ENCODE peak calls at places on chromosomes 6 and 20, in four cellular contexts. One of them, this sample, is unnamed.

GRCh38 chr6:31898200-31899011 is 908 bp upstream of the EHMT2 start:
- DNase-seq in PC-3: peak
- DNase-seq in endothelial cell: no peak
- DNase-seq in GM19239: peak
- DNase-seq in this sample: peak

GRCh38 chr6:65937982-65938381 is 231.0 kb upstream of the EYS start:
- DNase-seq in PC-3: peak
- DNase-seq in endothelial cell: no peak
- DNase-seq in GM19239: no peak
- DNase-seq in this sample: no peak

GRCh38 chr6:29617782-29618557 is 15.0 kb downstream of the GABBR1 start:
- DNase-seq in PC-3: no peak
- DNase-seq in endothelial cell: peak
- DNase-seq in GM19239: no peak
- DNase-seq in this sample: no peak

GRCh38 chr6:144064402-144064830 is 31.0 kb downstream of the SF3B5 start:
- DNase-seq in PC-3: no peak
- DNase-seq in endothelial cell: peak
- DNase-seq in GM19239: no peak
- DNase-seq in this sample: peak

GRCh38 chr6:128174724-128175123 is 273.9 kb upstream of the THEMIS start:
- DNase-seq in PC-3: no peak
- DNase-seq in endothelial cell: no peak
- DNase-seq in GM19239: no peak
- DNase-seq in this sample: no peak

GRCh38 chr6:44730771-44731391 is 343.4 kb downstream of the CDC5L start:
- DNase-seq in PC-3: peak
- DNase-seq in endothelial cell: no peak
- DNase-seq in GM19239: no peak
- DNase-seq in this sample: peak

GRCh38 chr6:169452869-169453186 is 199.2 kb upstream of the THBS2 start:
- DNase-seq in PC-3: no peak
- DNase-seq in endothelial cell: no peak
- DNase-seq in GM19239: no peak
- DNase-seq in this sample: no peak

GRCh38 chr20:10271470-10272219 is 53.0 kb downstream of the SNAP25 start:
- DNase-seq in PC-3: no peak
- DNase-seq in endothelial cell: no peak
- DNase-seq in GM19239: no peak
- DNase-seq in this sample: no peak

This sample was measured in nephron progenitor cell.